ENCODE peak calls at places on chromosomes 4 and X, in eight cellular contexts. J, T, W, D, Z, H, O and F are unnamed samples.
A peak's percentile ranks its signal among the peaks of the same experiment; 100 is the strongest.

GRCh38 chr4:180789929-180790328 is 1453.3 kb upstream of the TENM3 start:
- DNase-seq in W (no peak), H (no peak), Z (no peak), J (no peak), T (no peak), D (no peak), O (no peak), F (no peak)

GRCh38 chrX:36401774-36402173 is 482.2 kb downstream of the CFAP47 start:
- DNase-seq in J (no peak), D (no peak), O (no peak), W (no peak), Z (no peak), T (no peak), H (no peak), F (no peak)

GRCh38 chr4:123497328-123497727 is 100.7 kb downstream of the SPRY1 start:
- DNase-seq in D (no peak), J (no peak), H (no peak), T (no peak), Z (no peak), W (no peak), O (no peak), F (no peak)

GRCh38 chrX:110167952-110168451 is 149.9 kb downstream of the AMMECR1 start:
- DNase-seq in O (peak; percentile 60), H (peak; percentile 53), W (peak; percentile 32), D (peak; percentile 18), J (peak; percentile 19), Z (no peak), T (no peak), F (peak; percentile 60)

GRCh38 chr4:139530833-139531427 is 25.1 kb downstream of the SETD7 start:
- DNase-seq in O (peak; percentile 74), Z (peak; percentile 65), W (no peak), D (peak; percentile 18), H (peak; percentile 61), T (peak; percentile 39), J (peak; percentile 61), F (peak; percentile 69)

GRCh38 chr4:137740192-137740591 is 207.9 kb upstream of the PCDH18 start:
- DNase-seq in T (no peak), J (no peak), D (peak; percentile 15), W (no peak), H (no peak), O (no peak), Z (no peak), F (peak; percentile 39)

GRCh38 chrX:13414006-13414647 is 94.3 kb upstream of the ATXN3L start:
- DNase-seq in H (no peak), W (no peak), O (no peak), J (no peak), T (no peak), D (no peak), Z (no peak), F (no peak)

GRCh38 chr4:117385531-117385930 is 300.2 kb upstream of the TRAM1L1 start:
- DNase-seq in J (no peak), H (no peak), D (no peak), O (no peak), W (no peak), Z (no peak), T (no peak), F (no peak)

GRCh38 chrX:15869695-15870094 is 15.1 kb upstream of the AP1S2 start:
- DNase-seq in W (no peak), H (no peak), O (no peak), D (no peak), Z (no peak), T (no peak), J (no peak), F (no peak)

GRCh38 chr4:186159613-186160012 is 31.8 kb upstream of the CYP4V2 start:
- DNase-seq in Z (no peak), D (no peak), T (no peak), H (no peak), O (no peak), W (no peak), J (no peak), F (no peak)

GRCh38 chr4:140861359-140862181 is 105.4 kb upstream of the TBC1D9 start:
- DNase-seq in O (peak; percentile 85), T (peak; percentile 87), W (no peak), J (peak; percentile 94), D (peak; percentile 91), Z (peak; percentile 81), H (peak; percentile 17), F (peak; percentile 83)

GRCh38 chrX:111445485-111445884 is 33.5 kb upstream of the DCX start:
- DNase-seq in H (peak; percentile 17), Z (no peak), W (no peak), D (peak; percentile 35), J (peak; percentile 35), O (peak; percentile 57), T (peak; percentile 64), F (peak; percentile 56)

GRCh38 chr4:137968956-137969709 is 273.0 kb downstream of the SLC7A11 start:
- DNase-seq in Z (no peak), H (no peak), T (no peak), W (no peak), J (no peak), O (no peak), D (peak; percentile 92), F (no peak)

GRCh38 chrX:101759000-101759399 is 99.3 kb upstream of the ARMCX2 start:
- DNase-seq in W (no peak), O (peak; percentile 85), T (peak; percentile 14), H (peak; percentile 12), J (peak; percentile 35), Z (no peak), D (peak; percentile 41), F (peak; percentile 52)

GRCh38 chr4:142660728-142661127 is 185.4 kb downstream of the INPP4B start:
- DNase-seq in Z (no peak), H (no peak), T (no peak), D (no peak), J (no peak), W (no peak), O (no peak), F (no peak)

GRCh38 chr4:153207561-153207960 is 3.3 kb downstream of the TRIM2 start:
- DNase-seq in H (no peak), O (peak; percentile 48), J (peak; percentile 58), T (peak; percentile 45), W (peak; percentile 71), D (peak; percentile 20), Z (peak; percentile 47), F (peak; percentile 44)

GRCh38 chrX:72180539-72180938 is 1.0 kb upstream of the PIN4 start:
- DNase-seq in J (no peak), O (no peak), T (no peak), W (no peak), Z (no peak), H (no peak), D (no peak), F (no peak)

GRCh38 chrX:133444196-133444595 is 28.9 kb upstream of the GPC4 start:
- DNase-seq in W (no peak), T (no peak), O (no peak), H (no peak), D (no peak), J (no peak), Z (no peak), F (no peak)

GRCh38 chrX:19343085-19343461 is 654 bp upstream of the PDHA1 start:
- DNase-seq in T (no peak), W (no peak), J (no peak), Z (no peak), O (no peak), D (no peak), H (no peak), F (no peak)

GRCh38 chrX:122504026-122504425 is 680.1 kb upstream of the GRIA3 start:
- DNase-seq in J (no peak), O (no peak), D (peak; percentile 56), H (no peak), Z (no peak), W (no peak), T (no peak), F (no peak)

GRCh38 chrX:19683358-19683757 is 168.1 kb upstream of the MAP3K15 start:
- DNase-seq in O (no peak), D (no peak), Z (no peak), J (no peak), W (no peak), T (no peak), H (no peak), F (no peak)

GRCh38 chrX:12890467-12890866 is 16.0 kb upstream of the TLR8 start:
- DNase-seq in Z (no peak), W (no peak), J (no peak), D (peak; percentile 29), T (no peak), H (peak; percentile 25), O (no peak), F (no peak)

GRCh38 chr4:57249083-57249482 is 138.9 kb upstream of the IGFBP7 start:
- DNase-seq in W (no peak), O (no peak), D (no peak), H (no peak), T (no peak), Z (no peak), J (peak; percentile 13), F (no peak)

GRCh38 chrX:73785493-73785892 is 222.5 kb downstream of the CHIC1 start:
- DNase-seq in W (no peak), J (no peak), D (no peak), Z (no peak), H (no peak), T (no peak), O (no peak), F (no peak)

GRCh38 chrX:109843963-109844751 is 111.1 kb upstream of the ACSL4 start:
- DNase-seq in Z (peak; percentile 23), D (peak; percentile 51), T (peak; percentile 48), O (no peak), J (peak; percentile 72), H (no peak), W (no peak), F (peak; percentile 56)

GRCh38 chr4:2698504-2698903 is 57.6 kb downstream of the TNIP2 start:
- DNase-seq in D (no peak), T (no peak), H (no peak), Z (no peak), O (no peak), J (peak; percentile 37), W (no peak), F (no peak)

GRCh38 chrX:40579880-40580536 is 762 bp upstream of the ATP6AP2 start:
- DNase-seq in W (no peak), T (no peak), H (no peak), J (no peak), O (no peak), Z (no peak), D (no peak), F (no peak)

GRCh38 chr4:145609494-145610427 is 9.4 kb upstream of the MMAA start:
- DNase-seq in D (peak; percentile 72), J (peak; percentile 81), Z (peak; percentile 71), W (no peak), O (peak; percentile 73), T (peak; percentile 22), H (peak; percentile 32), F (peak; percentile 79)

GRCh38 chrX:124406294-124407013 is 60.1 kb downstream of the SH2D1A start:
- DNase-seq in O (peak; percentile 73), Z (peak; percentile 69), H (peak; percentile 52), W (peak; percentile 25), D (peak; percentile 49), J (peak; percentile 63), T (peak; percentile 42), F (peak; percentile 54)

GRCh38 chr4:98473046-98473445 is 185.4 kb downstream of the TSPAN5 start:
- DNase-seq in J (no peak), T (no peak), H (no peak), D (peak; percentile 44), O (no peak), W (no peak), Z (no peak), F (no peak)

GRCh38 chr4:52939739-52940138 is 77.6 kb downstream of the RASL11B start:
- DNase-seq in T (no peak), Z (no peak), W (no peak), H (no peak), D (no peak), J (no peak), O (no peak), F (no peak)

GRCh38 chr4:76952071-76952470 is 2.5 kb downstream of the SEPTIN11 start:
- DNase-seq in W (no peak), O (no peak), J (no peak), D (no peak), T (no peak), H (no peak), Z (no peak), F (no peak)

GRCh38 chrX:87664381-87664780 is 146.8 kb downstream of the KLHL4 start:
- DNase-seq in W (no peak), T (peak; percentile 59), D (no peak), O (peak; percentile 46), Z (no peak), J (peak; percentile 16), H (no peak), F (peak; percentile 21)

GRCh38 chr4:93203708-93204107 is 624.8 kb upstream of the ATOH1 start:
- DNase-seq in H (no peak), Z (no peak), T (no peak), D (no peak), O (peak; percentile 73), J (no peak), W (no peak), F (peak; percentile 4)